ENCODE peak calls at places on chromosomes 3 and 15, in six cellular contexts. One of them, this sample, is unnamed.

GRCh38 chr3:10419637-10420232 is 85.7 kb downstream of the ATP2B2 start:
- DNase-seq in upper lobe of left lung: no peak
- DNase-seq in dorsolateral prefrontal cortex: no peak
- DNase-seq in stimulated activated CD4-positive, alpha-beta T cell treated with anti-CD3 and anti-CD28 coated beads, Interleukin-4, amount 100 ng/mL, for 1 hour: peak; percentile 49
- DNase-seq in hippocampal formation: no peak
- DNase-seq in choroid plexus epithelial cell: no peak
- DNase-seq in this sample: no peak

GRCh38 chr3:5053021-5053831 is 68.9 kb upstream of the ARL8B start:
- DNase-seq in upper lobe of left lung: no peak
- DNase-seq in dorsolateral prefrontal cortex: no peak
- DNase-seq in stimulated activated CD4-positive, alpha-beta T cell treated with anti-CD3 and anti-CD28 coated beads, Interleukin-4, amount 100 ng/mL, for 1 hour: no peak
- DNase-seq in hippocampal formation: no peak
- DNase-seq in choroid plexus epithelial cell: peak; percentile 93
- DNase-seq in this sample: no peak

GRCh38 chr3:48412375-48413001 is 17.4 kb downstream of the PLXNB1 start:
- DNase-seq in upper lobe of left lung: peak; percentile 59
- DNase-seq in dorsolateral prefrontal cortex: peak; percentile 39
- DNase-seq in stimulated activated CD4-positive, alpha-beta T cell treated with anti-CD3 and anti-CD28 coated beads, Interleukin-4, amount 100 ng/mL, for 1 hour: no peak
- DNase-seq in hippocampal formation: no peak
- DNase-seq in choroid plexus epithelial cell: no peak
- DNase-seq in this sample: no peak

GRCh38 chr3:196666001-196666867 is 26.7 kb downstream of the NRROS start:
- DNase-seq in upper lobe of left lung: no peak
- DNase-seq in dorsolateral prefrontal cortex: peak; percentile 65
- DNase-seq in stimulated activated CD4-positive, alpha-beta T cell treated with anti-CD3 and anti-CD28 coated beads, Interleukin-4, amount 100 ng/mL, for 1 hour: no peak
- DNase-seq in hippocampal formation: no peak
- DNase-seq in choroid plexus epithelial cell: peak; percentile 57
- DNase-seq in this sample: peak; percentile 75

GRCh38 chr3:115659861-115660260 is 36.6 kb downstream of the GAP43 start:
- DNase-seq in upper lobe of left lung: no peak
- DNase-seq in dorsolateral prefrontal cortex: no peak
- DNase-seq in stimulated activated CD4-positive, alpha-beta T cell treated with anti-CD3 and anti-CD28 coated beads, Interleukin-4, amount 100 ng/mL, for 1 hour: no peak
- DNase-seq in hippocampal formation: no peak
- DNase-seq in choroid plexus epithelial cell: peak; percentile 50
- DNase-seq in this sample: no peak

GRCh38 chr15:80242802-80243201 is 9.2 kb downstream of the CTXND1 start:
- DNase-seq in upper lobe of left lung: no peak
- DNase-seq in dorsolateral prefrontal cortex: no peak
- DNase-seq in stimulated activated CD4-positive, alpha-beta T cell treated with anti-CD3 and anti-CD28 coated beads, Interleukin-4, amount 100 ng/mL, for 1 hour: no peak
- DNase-seq in hippocampal formation: no peak
- DNase-seq in choroid plexus epithelial cell: no peak
- DNase-seq in this sample: no peak

GRCh38 chr3:102189564-102190339 is 245.1 kb upstream of the ZPLD1 start:
- DNase-seq in upper lobe of left lung: no peak
- DNase-seq in dorsolateral prefrontal cortex: no peak
- DNase-seq in stimulated activated CD4-positive, alpha-beta T cell treated with anti-CD3 and anti-CD28 coated beads, Interleukin-4, amount 100 ng/mL, for 1 hour: no peak
- DNase-seq in hippocampal formation: no peak
- DNase-seq in choroid plexus epithelial cell: no peak
- DNase-seq in this sample: no peak

GRCh38 chr3:71450985-71451560 is 132.5 kb downstream of the FOXP1 start:
- DNase-seq in upper lobe of left lung: no peak
- DNase-seq in dorsolateral prefrontal cortex: no peak
- DNase-seq in stimulated activated CD4-positive, alpha-beta T cell treated with anti-CD3 and anti-CD28 coated beads, Interleukin-4, amount 100 ng/mL, for 1 hour: no peak
- DNase-seq in hippocampal formation: no peak
- DNase-seq in choroid plexus epithelial cell: no peak
- DNase-seq in this sample: no peak

GRCh38 chr3:10244004-10244403 is 4.3 kb upstream of the TATDN2 start:
- DNase-seq in upper lobe of left lung: no peak
- DNase-seq in dorsolateral prefrontal cortex: no peak
- DNase-seq in stimulated activated CD4-positive, alpha-beta T cell treated with anti-CD3 and anti-CD28 coated beads, Interleukin-4, amount 100 ng/mL, for 1 hour: no peak
- DNase-seq in hippocampal formation: no peak
- DNase-seq in choroid plexus epithelial cell: no peak
- DNase-seq in this sample: no peak

GRCh38 chr3:184637705-184638104 is 74.2 kb downstream of the MAGEF1 start:
- DNase-seq in upper lobe of left lung: no peak
- DNase-seq in dorsolateral prefrontal cortex: no peak
- DNase-seq in stimulated activated CD4-positive, alpha-beta T cell treated with anti-CD3 and anti-CD28 coated beads, Interleukin-4, amount 100 ng/mL, for 1 hour: no peak
- DNase-seq in hippocampal formation: no peak
- DNase-seq in choroid plexus epithelial cell: peak; percentile 18
- DNase-seq in this sample: no peak

GRCh38 chr3:186025161-186025560 is 83.7 kb downstream of the ETV5 start:
- DNase-seq in upper lobe of left lung: no peak
- DNase-seq in dorsolateral prefrontal cortex: no peak
- DNase-seq in stimulated activated CD4-positive, alpha-beta T cell treated with anti-CD3 and anti-CD28 coated beads, Interleukin-4, amount 100 ng/mL, for 1 hour: peak; percentile 3
- DNase-seq in hippocampal formation: no peak
- DNase-seq in choroid plexus epithelial cell: peak; percentile 79
- DNase-seq in this sample: no peak

GRCh38 chr15:98888839-98889479 is 118.6 kb downstream of the PGPEP1L start:
- DNase-seq in upper lobe of left lung: no peak
- DNase-seq in dorsolateral prefrontal cortex: no peak
- DNase-seq in stimulated activated CD4-positive, alpha-beta T cell treated with anti-CD3 and anti-CD28 coated beads, Interleukin-4, amount 100 ng/mL, for 1 hour: no peak
- DNase-seq in hippocampal formation: no peak
- DNase-seq in choroid plexus epithelial cell: peak; percentile 78
- DNase-seq in this sample: no peak

GRCh38 chr3:32045091-32045964 is 61.1 kb upstream of the GPD1L start:
- DNase-seq in upper lobe of left lung: no peak
- DNase-seq in dorsolateral prefrontal cortex: no peak
- DNase-seq in stimulated activated CD4-positive, alpha-beta T cell treated with anti-CD3 and anti-CD28 coated beads, Interleukin-4, amount 100 ng/mL, for 1 hour: no peak
- DNase-seq in hippocampal formation: peak; percentile 55
- DNase-seq in choroid plexus epithelial cell: peak; percentile 82
- DNase-seq in this sample: no peak

GRCh38 chr3:11312139-11312538 is 39.9 kb downstream of the ATG7 start:
- DNase-seq in upper lobe of left lung: no peak
- DNase-seq in dorsolateral prefrontal cortex: no peak
- DNase-seq in stimulated activated CD4-positive, alpha-beta T cell treated with anti-CD3 and anti-CD28 coated beads, Interleukin-4, amount 100 ng/mL, for 1 hour: no peak
- DNase-seq in hippocampal formation: no peak
- DNase-seq in choroid plexus epithelial cell: peak; percentile 24
- DNase-seq in this sample: no peak

GRCh38 chr3:155364492-155364891 is 71.0 kb upstream of the STRIT1 start:
- DNase-seq in upper lobe of left lung: no peak
- DNase-seq in dorsolateral prefrontal cortex: no peak
- DNase-seq in stimulated activated CD4-positive, alpha-beta T cell treated with anti-CD3 and anti-CD28 coated beads, Interleukin-4, amount 100 ng/mL, for 1 hour: no peak
- DNase-seq in hippocampal formation: no peak
- DNase-seq in choroid plexus epithelial cell: no peak
- DNase-seq in this sample: no peak

GRCh38 chr3:8503871-8504610 is 2.4 kb downstream of the LMCD1 start:
- DNase-seq in upper lobe of left lung: no peak
- DNase-seq in dorsolateral prefrontal cortex: no peak
- DNase-seq in stimulated activated CD4-positive, alpha-beta T cell treated with anti-CD3 and anti-CD28 coated beads, Interleukin-4, amount 100 ng/mL, for 1 hour: peak; percentile 3
- DNase-seq in hippocampal formation: no peak
- DNase-seq in choroid plexus epithelial cell: peak; percentile 52
- DNase-seq in this sample: no peak

GRCh38 chr3:71355862-71356261 is 227.7 kb downstream of the FOXP1 start:
- DNase-seq in upper lobe of left lung: no peak
- DNase-seq in dorsolateral prefrontal cortex: no peak
- DNase-seq in stimulated activated CD4-positive, alpha-beta T cell treated with anti-CD3 and anti-CD28 coated beads, Interleukin-4, amount 100 ng/mL, for 1 hour: peak; percentile 35
- DNase-seq in hippocampal formation: no peak
- DNase-seq in choroid plexus epithelial cell: no peak
- DNase-seq in this sample: no peak

GRCh38 chr15:67685716-67686115 is 139.6 kb upstream of the SKOR1 start:
- DNase-seq in upper lobe of left lung: no peak
- DNase-seq in dorsolateral prefrontal cortex: no peak
- DNase-seq in stimulated activated CD4-positive, alpha-beta T cell treated with anti-CD3 and anti-CD28 coated beads, Interleukin-4, amount 100 ng/mL, for 1 hour: no peak
- DNase-seq in hippocampal formation: no peak
- DNase-seq in choroid plexus epithelial cell: no peak
- DNase-seq in this sample: no peak

GRCh38 chr3:122903171-122903570 is 108.3 kb downstream of the SLC49A4 start:
- DNase-seq in upper lobe of left lung: peak; percentile 37
- DNase-seq in dorsolateral prefrontal cortex: no peak
- DNase-seq in stimulated activated CD4-positive, alpha-beta T cell treated with anti-CD3 and anti-CD28 coated beads, Interleukin-4, amount 100 ng/mL, for 1 hour: no peak
- DNase-seq in hippocampal formation: no peak
- DNase-seq in choroid plexus epithelial cell: no peak
- DNase-seq in this sample: no peak

GRCh38 chr3:13112521-13113345 is 39.5 kb upstream of the IQSEC1 start:
- DNase-seq in upper lobe of left lung: no peak
- DNase-seq in dorsolateral prefrontal cortex: peak; percentile 40
- DNase-seq in stimulated activated CD4-positive, alpha-beta T cell treated with anti-CD3 and anti-CD28 coated beads, Interleukin-4, amount 100 ng/mL, for 1 hour: no peak
- DNase-seq in hippocampal formation: no peak
- DNase-seq in choroid plexus epithelial cell: no peak
- DNase-seq in this sample: no peak

GRCh38 chr3:188284455-188285212 is 130.7 kb downstream of the LPP start:
- DNase-seq in upper lobe of left lung: no peak
- DNase-seq in dorsolateral prefrontal cortex: no peak
- DNase-seq in stimulated activated CD4-positive, alpha-beta T cell treated with anti-CD3 and anti-CD28 coated beads, Interleukin-4, amount 100 ng/mL, for 1 hour: peak; percentile 48
- DNase-seq in hippocampal formation: no peak
- DNase-seq in choroid plexus epithelial cell: no peak
- DNase-seq in this sample: no peak

GRCh38 chr15:39641187-39641889 is 60.5 kb downstream of the THBS1 start:
- DNase-seq in upper lobe of left lung: no peak
- DNase-seq in dorsolateral prefrontal cortex: no peak
- DNase-seq in stimulated activated CD4-positive, alpha-beta T cell treated with anti-CD3 and anti-CD28 coated beads, Interleukin-4, amount 100 ng/mL, for 1 hour: no peak
- DNase-seq in hippocampal formation: no peak
- DNase-seq in choroid plexus epithelial cell: no peak
- DNase-seq in this sample: no peak

GRCh38 chr3:41888368-41889076 is 73.4 kb downstream of the ULK4 start:
- DNase-seq in upper lobe of left lung: no peak
- DNase-seq in dorsolateral prefrontal cortex: no peak
- DNase-seq in stimulated activated CD4-positive, alpha-beta T cell treated with anti-CD3 and anti-CD28 coated beads, Interleukin-4, amount 100 ng/mL, for 1 hour: no peak
- DNase-seq in hippocampal formation: no peak
- DNase-seq in choroid plexus epithelial cell: no peak
- DNase-seq in this sample: no peak

GRCh38 chr3:157388051-157388450 is 48.6 kb upstream of the PTX3 start:
- DNase-seq in upper lobe of left lung: no peak
- DNase-seq in dorsolateral prefrontal cortex: no peak
- DNase-seq in stimulated activated CD4-positive, alpha-beta T cell treated with anti-CD3 and anti-CD28 coated beads, Interleukin-4, amount 100 ng/mL, for 1 hour: no peak
- DNase-seq in hippocampal formation: no peak
- DNase-seq in choroid plexus epithelial cell: no peak
- DNase-seq in this sample: no peak

GRCh38 chr3:50123394-50124361 is 31.4 kb upstream of the SEMA3F start:
- DNase-seq in upper lobe of left lung: no peak
- DNase-seq in dorsolateral prefrontal cortex: no peak
- DNase-seq in stimulated activated CD4-positive, alpha-beta T cell treated with anti-CD3 and anti-CD28 coated beads, Interleukin-4, amount 100 ng/mL, for 1 hour: no peak
- DNase-seq in hippocampal formation: no peak
- DNase-seq in choroid plexus epithelial cell: no peak
- DNase-seq in this sample: no peak

GRCh38 chr3:33030802-33031201 is 66.1 kb downstream of the GLB1 start:
- DNase-seq in upper lobe of left lung: no peak
- DNase-seq in dorsolateral prefrontal cortex: no peak
- DNase-seq in stimulated activated CD4-positive, alpha-beta T cell treated with anti-CD3 and anti-CD28 coated beads, Interleukin-4, amount 100 ng/mL, for 1 hour: no peak
- DNase-seq in hippocampal formation: no peak
- DNase-seq in choroid plexus epithelial cell: no peak
- DNase-seq in this sample: no peak

GRCh38 chr3:114619771-114620170 is 325.9 kb downstream of the TIGIT start:
- DNase-seq in upper lobe of left lung: no peak
- DNase-seq in dorsolateral prefrontal cortex: no peak
- DNase-seq in stimulated activated CD4-positive, alpha-beta T cell treated with anti-CD3 and anti-CD28 coated beads, Interleukin-4, amount 100 ng/mL, for 1 hour: no peak
- DNase-seq in hippocampal formation: no peak
- DNase-seq in choroid plexus epithelial cell: no peak
- DNase-seq in this sample: no peak

GRCh38 chr3:87336761-87337160 is 60.4 kb upstream of the POU1F1 start:
- DNase-seq in upper lobe of left lung: no peak
- DNase-seq in dorsolateral prefrontal cortex: no peak
- DNase-seq in stimulated activated CD4-positive, alpha-beta T cell treated with anti-CD3 and anti-CD28 coated beads, Interleukin-4, amount 100 ng/mL, for 1 hour: no peak
- DNase-seq in hippocampal formation: no peak
- DNase-seq in choroid plexus epithelial cell: no peak
- DNase-seq in this sample: no peak

GRCh38 chr3:197734667-197735318 is 1.9 kb downstream of the RUBCN start:
- DNase-seq in upper lobe of left lung: no peak
- DNase-seq in dorsolateral prefrontal cortex: no peak
- DNase-seq in stimulated activated CD4-positive, alpha-beta T cell treated with anti-CD3 and anti-CD28 coated beads, Interleukin-4, amount 100 ng/mL, for 1 hour: no peak
- DNase-seq in hippocampal formation: no peak
- DNase-seq in choroid plexus epithelial cell: no peak
- DNase-seq in this sample: no peak

This sample was measured in NCI-H2081 treated with DMSO at 0.1 percent for 48 hours.